ENCODE peak calls at places on chromosomes 7 and 10, in ten cellular contexts. D is hippocampal formation; A is effector CD4-positive, alpha-beta T cell; I is right cardiac atrium; E is type B pancreatic cell; Q is MG63; V is mesenteric fat pad; R is cardiac septum; C is upper lobe of right lung; G is HCT116. X is an unnamed sample.

GRCh38 chr7:104973909-104974415 is 40.0 kb upstream of the KMT2E start:
- DNase-seq in G (no peak), Q (no peak), R (no peak), E (no peak), D (no peak), C (no peak), V (no peak), I (no peak), A (no peak), X (no peak)

GRCh38 chr10:109861051-109861450 is 62.3 kb downstream of the XPNPEP1 start:
- DNase-seq in G (no peak), A (no peak), R (no peak), C (no peak), Q (no peak), V (no peak), E (no peak), D (no peak), I (no peak), X (no peak)

GRCh38 chr10:99682752-99683151 is 23.4 kb downstream of the ENTPD7 start:
- DNase-seq in A (no peak), R (no peak), G (peak), D (no peak), E (no peak), I (no peak), C (no peak), Q (no peak), V (no peak), X (no peak)

GRCh38 chr7:26856481-26856880 is 7.9 kb downstream of the SKAP2 start:
- DNase-seq in I (no peak), D (no peak), R (no peak), Q (no peak), A (no peak), G (no peak), C (no peak), E (no peak), V (no peak), X (no peak)

GRCh38 chr10:67609996-67610793 is 85.8 kb downstream of the CTNNA3 start:
- DNase-seq in Q (peak), D (no peak), I (no peak), E (no peak), R (no peak), A (no peak), V (no peak), G (no peak), C (no peak), X (no peak)

GRCh38 chr10:96747734-96748550 is 27.6 kb upstream of the PIK3AP1 start:
- DNase-seq in E (no peak), I (no peak), D (no peak), V (no peak), A (no peak), Q (no peak), R (no peak), G (no peak), C (no peak), X (no peak)

GRCh38 chr10:125037145-125037544 is 95.2 kb downstream of the ZRANB1 start:
- DNase-seq in I (no peak), Q (peak), E (no peak), V (no peak), A (no peak), C (no peak), G (peak), R (no peak), D (no peak), X (peak)

GRCh38 chr10:78301891-78302738 is 268.5 kb downstream of the RPS24 start:
- DNase-seq in Q (no peak), A (no peak), E (peak), R (peak), C (no peak), I (no peak), V (peak), G (no peak), D (no peak), X (no peak)

GRCh38 chr7:22173884-22174573 is 182.9 kb downstream of the RAPGEF5 start:
- DNase-seq in C (no peak), A (no peak), Q (no peak), R (no peak), V (no peak), I (no peak), D (no peak), G (no peak), E (no peak), X (no peak)

GRCh38 chr10:92418891-92419290 is 127.9 kb downstream of the MARCHF5 start:
- DNase-seq in R (no peak), Q (no peak), G (no peak), V (peak), C (no peak), D (no peak), E (no peak), A (no peak), I (no peak), X (no peak)

GRCh38 chr7:69517985-69518731 is 80.1 kb upstream of the AUTS2 start:
- DNase-seq in Q (peak), A (no peak), E (no peak), V (peak), D (peak), R (no peak), G (no peak), C (no peak), I (no peak), X (no peak)

GRCh38 chr10:64271508-64271907 is 750.3 kb downstream of the REEP3 start:
- DNase-seq in A (no peak), I (no peak), Q (no peak), G (no peak), D (no peak), E (no peak), V (no peak), R (no peak), C (no peak), X (no peak)

GRCh38 chr10:59633063-59633462 is 76.6 kb downstream of the SLC16A9 start:
- DNase-seq in G (no peak), A (no peak), I (no peak), V (no peak), D (no peak), E (no peak), Q (no peak), R (no peak), C (no peak), X (no peak)

GRCh38 chr7:112205348-112206237 is 606 bp downstream of the DOCK4 start:
- DNase-seq in C (peak), Q (peak), V (no peak), R (no peak), I (peak), D (peak), E (peak), A (peak), G (peak), X (peak)

GRCh38 chr7:80312139-80312661 is 177.6 kb downstream of the GNAI1 start:
- DNase-seq in E (no peak), R (no peak), C (no peak), I (no peak), A (no peak), V (no peak), Q (peak), D (no peak), G (no peak), X (no peak)

GRCh38 chr10:130636303-130636702 is 500.1 kb downstream of the GLRX3 start:
- DNase-seq in A (no peak), G (no peak), E (no peak), R (no peak), V (no peak), D (no peak), I (no peak), C (no peak), Q (no peak), X (no peak)